ENCODE peak calls at places on chromosomes 16 and 17, in nine cellular contexts. W is osteocyte; Z is RWPE1; S is effector CD8-positive, alpha-beta T cell; T is hepatic stellate cell; C is cardiac fibroblast; Q is hippocampal formation; F is uterus; A is fibroblast of the aortic adventitia. K is an unnamed sample.

GRCh38 chr17:79001190-79002020 is 8.2 kb downstream of the CANT1 start:
- DNase-seq in T (no peak), W (no peak), A (no peak), Q (no peak), F (peak; percentile 13), Z (no peak), S (no peak), C (no peak), K (no peak)

GRCh38 chr17:64599187-64599676 is 62.9 kb downstream of the SMURF2 start:
- DNase-seq in F (no peak), T (no peak), Z (no peak), Q (no peak), C (no peak), A (no peak), S (peak; percentile 7), W (no peak), K (peak; percentile 11)

GRCh38 chr17:35084987-35085386 is 21.5 kb upstream of the RFFL start:
- DNase-seq in Z (peak; percentile 70), C (peak; percentile 74), F (no peak), W (no peak), A (peak; percentile 51), S (no peak), Q (no peak), T (no peak), K (peak; percentile 18)

GRCh38 chr17:41912925-41913324 is 5.8 kb downstream of the ACLY start:
- DNase-seq in S (no peak), F (no peak), C (no peak), Q (no peak), A (no peak), T (no peak), Z (no peak), W (no peak), K (no peak)

GRCh38 chr17:17275991-17276390 is 5.1 kb downstream of the COPS3 start:
- DNase-seq in A (no peak), S (no peak), T (no peak), C (no peak), Q (no peak), F (no peak), W (no peak), Z (no peak), K (no peak)

GRCh38 chr16:67764153-67764552 is 42.2 kb downstream of the RANBP10 start:
- DNase-seq in A (no peak), T (no peak), Q (no peak), Z (no peak), W (no peak), S (no peak), F (no peak), C (no peak), K (no peak)

GRCh38 chr16:22428654-22429053 is 54.2 kb upstream of the CDR2 start:
- DNase-seq in F (no peak), Z (no peak), W (no peak), A (no peak), T (no peak), Q (no peak), S (no peak), C (no peak), K (no peak)

GRCh38 chr17:42509916-42510315 is 26.1 kb upstream of the NAGLU start:
- DNase-seq in C (no peak), T (no peak), W (no peak), F (no peak), Q (no peak), Z (no peak), A (no peak), S (no peak), K (no peak)

GRCh38 chr17:9973689-9974459 is 68.8 kb upstream of the RCVRN start:
- DNase-seq in Z (no peak), T (no peak), C (no peak), A (peak; percentile 4), Q (no peak), W (no peak), S (no peak), F (no peak), K (no peak)

GRCh38 chr16:29809850-29810698 is 1.9 kb upstream of the PRRT2 start:
- DNase-seq in A (peak; percentile 15), Z (no peak), W (no peak), S (peak; percentile 34), F (peak; percentile 39), C (peak; percentile 75), T (peak; percentile 70), Q (no peak), K (no peak)

GRCh38 chr17:80107231-80108021 is 6.0 kb downstream of the GAA start:
- DNase-seq in S (no peak), T (no peak), W (no peak), C (no peak), A (no peak), Q (no peak), Z (no peak), F (no peak), K (no peak)

GRCh38 chr17:76292567-76292966 is 15.5 kb downstream of the QRICH2 start:
- DNase-seq in Q (no peak), S (no peak), C (no peak), W (no peak), F (no peak), A (no peak), Z (no peak), T (no peak), K (no peak)

GRCh38 chr16:60905806-60906205 is 1130.4 kb downstream of the CDH8 start:
- DNase-seq in Q (no peak), W (no peak), F (no peak), C (no peak), A (no peak), Z (no peak), T (no peak), S (no peak), K (no peak)

GRCh38 chr17:41734139-41734948 is at the start of gene HAP1:
- DNase-seq in F (peak; percentile 37), A (peak; percentile 13), W (no peak), T (peak; percentile 57), S (no peak), Q (no peak), C (peak; percentile 28), Z (peak; percentile 65), K (peak; percentile 60)

GRCh38 chr16:82699711-82700495 is 73.1 kb downstream of the CDH13 start:
- DNase-seq in Z (peak; percentile 59), S (no peak), Q (no peak), T (peak; percentile 31), C (peak; percentile 92), F (peak; percentile 37), W (no peak), A (peak; percentile 96), K (no peak)

GRCh38 chr17:67534941-67535340 is 157.9 kb downstream of the PITPNC1 start:
- DNase-seq in A (no peak), Q (no peak), W (no peak), T (no peak), S (no peak), Z (no peak), F (no peak), C (no peak), K (no peak)

GRCh38 chr16:62751218-62751617 is 715.0 kb upstream of the CDH8 start:
- DNase-seq in W (no peak), S (no peak), T (no peak), Z (no peak), C (no peak), F (no peak), Q (no peak), A (no peak), K (no peak)

K was measured in trophoblast cell.